ENCODE peak calls at places on chromosomes 6 and 20, in six cellular contexts. Y is HS-27A; G is GM04504; D is activated effector memory CD4-positive, alpha-beta T cell treated with anti-CD3 and anti-CD28 coated beads, Interleukin-2, amount 50 U/mL, for 16 hours; I is iPS DF 19.7; F is ascending aorta. W is an unnamed sample.

GRCh38 chr6:133923938-133924593 is 29.0 kb upstream of the TBPL1 start:
- DNase-seq in G (peak), Y (peak), F (no peak), I (no peak), D (peak), W (peak)

GRCh38 chr6:3294921-3295871 is 36.4 kb downstream of the PSMG4 start:
- DNase-seq in Y (no peak), G (no peak), D (peak), I (no peak), F (no peak), W (no peak)

GRCh38 chr20:48054051-48054450 is 268.8 kb upstream of the SULF2 start:
- DNase-seq in G (no peak), D (no peak), F (no peak), I (no peak), Y (no peak), W (no peak)

GRCh38 chr6:76166874-76167273 is 94.4 kb upstream of the IMPG1 start:
- DNase-seq in F (no peak), Y (no peak), D (no peak), G (no peak), I (no peak), W (no peak)

GRCh38 chr6:157668690-157669089 is 154.4 kb upstream of the SNX9 start:
- DNase-seq in Y (no peak), I (no peak), D (no peak), F (no peak), G (no peak), W (no peak)

GRCh38 chr20:42197599-42197998 is 579.4 kb upstream of the CHD6 start:
- DNase-seq in Y (no peak), D (no peak), G (no peak), F (no peak), I (no peak), W (no peak)

GRCh38 chr20:20450461-20451027 is 82.6 kb downstream of the INSM1 start:
- DNase-seq in D (no peak), I (no peak), G (peak), Y (no peak), F (no peak), W (no peak)

GRCh38 chr6:906920-907319 is 214.0 kb upstream of the EXOC2 start:
- DNase-seq in I (no peak), F (no peak), D (no peak), G (no peak), Y (no peak), W (no peak)

GRCh38 chr6:36657942-36658544 is 20.5 kb upstream of the CDKN1A start:
- DNase-seq in G (peak), D (no peak), F (no peak), I (no peak), Y (no peak), W (no peak)

GRCh38 chr6:125554456-125554855 is 195.0 kb upstream of the HEY2 start:
- DNase-seq in Y (no peak), F (no peak), D (no peak), I (no peak), G (no peak), W (no peak)

GRCh38 chr6:149060300-149060984 is 257.1 kb upstream of the TAB2 start:
- DNase-seq in G (no peak), I (no peak), D (peak), F (no peak), Y (no peak), W (no peak)

GRCh38 chr6:127058936-127059335 is 59.5 kb upstream of the RSPO3 start:
- DNase-seq in D (no peak), G (no peak), F (no peak), I (no peak), Y (no peak), W (no peak)

W was measured in glomerular endothelial cell.